ENCODE peak calls at places on chromosomes 12 and 14, in seven cellular contexts. F, N, M, O, S, T and E are unnamed samples.

GRCh38 chr14:64880382-64881121 is 845 bp upstream of the SPTB start:
- DNase-seq in F (no peak), N (peak), M (peak), O (peak), S (peak), T (peak), E (peak)

GRCh38 chr12:25942709-25943108 is 15.8 kb upstream of the RASSF8 start:
- DNase-seq in F (peak), N (no peak), M (no peak), O (no peak), S (peak), T (no peak), E (no peak)

GRCh38 chr12:80484778-80485177 is 40.7 kb downstream of the PTPRQ start:
- DNase-seq in F (no peak), N (no peak), M (no peak), O (no peak), S (no peak), T (no peak), E (no peak)

GRCh38 chr12:6376965-6377666 is 1.8 kb upstream of the SCNN1A start:
- DNase-seq in F (no peak), N (no peak), M (no peak), O (no peak), S (no peak), T (no peak), E (no peak)

GRCh38 chr14:24052656-24053547 is 1.1 kb downstream of the CARMIL3 start:
- DNase-seq in F (no peak), N (no peak), M (no peak), O (no peak), S (no peak), T (no peak), E (no peak)

GRCh38 chr14:105430535-105430934 is 10.9 kb downstream of the MTA1 start:
- DNase-seq in F (peak), N (peak), M (peak), O (peak), S (peak), T (no peak), E (no peak)

GRCh38 chr12:26680724-26681455 is 152.1 kb downstream of the ITPR2 start:
- DNase-seq in F (peak), N (peak), M (peak), O (no peak), S (peak), T (no peak), E (no peak)

GRCh38 chr14:59511916-59512530 is 27.7 kb downstream of the JKAMP start:
- DNase-seq in F (no peak), N (no peak), M (no peak), O (peak), S (no peak), T (peak), E (peak)

GRCh38 chr14:101876539-101876938 is 87.8 kb upstream of the DYNC1H1 start:
- DNase-seq in F (peak), N (peak), M (no peak), O (no peak), S (peak), T (no peak), E (peak)

GRCh38 chr12:42237052-42237852 is 796 bp downstream of the YAF2 start:
- DNase-seq in F (peak), N (peak), M (peak), O (peak), S (peak), T (peak), E (peak)

GRCh38 chr14:89849931-89850330 is 104.6 kb downstream of the EFCAB11 start:
- DNase-seq in F (peak), N (no peak), M (no peak), O (no peak), S (peak), T (no peak), E (no peak)

GRCh38 chr12:52614381-52615207 is 3.8 kb downstream of the KRT73 start:
- DNase-seq in F (no peak), N (no peak), M (peak), O (no peak), S (no peak), T (no peak), E (no peak)

GRCh38 chr12:45928309-45928708 is 62.1 kb downstream of the SCAF11 start:
- DNase-seq in F (no peak), N (no peak), M (no peak), O (peak), S (no peak), T (no peak), E (no peak)
- H3K27ac ChIP-seq in F (no peak), N (no peak), M (no peak), O (peak), S (no peak), T (no peak), E (no peak)

GRCh38 chr14:60515696-60516284 is 6.8 kb downstream of the SIX6 start:
- DNase-seq in F (no peak), N (no peak), M (no peak), O (no peak), S (no peak), T (peak), E (no peak)
- H3K4me2 ChIP-seq in F (no peak), N (peak), M (no peak), O (no peak), S (no peak), T (peak), E (no peak)

GRCh38 chr12:107375231-107375630 is 281.9 kb upstream of the CRY1 start:
- DNase-seq in F (no peak), N (no peak), M (no peak), O (no peak), S (no peak), T (no peak), E (no peak)

GRCh38 chr12:107373238-107373809 is 280.0 kb upstream of the CRY1 start:
- DNase-seq in F (no peak), N (no peak), M (no peak), O (no peak), S (no peak), T (no peak), E (no peak)

GRCh38 chr12:107369679-107370078 is 276.3 kb upstream of the CRY1 start:
- DNase-seq in F (no peak), N (no peak), M (no peak), O (no peak), S (no peak), T (no peak), E (no peak)

GRCh38 chr12:107374136-107374535 is 280.8 kb upstream of the CRY1 start:
- DNase-seq in F (no peak), N (no peak), M (no peak), O (no peak), S (no peak), T (no peak), E (no peak)

DNA sequence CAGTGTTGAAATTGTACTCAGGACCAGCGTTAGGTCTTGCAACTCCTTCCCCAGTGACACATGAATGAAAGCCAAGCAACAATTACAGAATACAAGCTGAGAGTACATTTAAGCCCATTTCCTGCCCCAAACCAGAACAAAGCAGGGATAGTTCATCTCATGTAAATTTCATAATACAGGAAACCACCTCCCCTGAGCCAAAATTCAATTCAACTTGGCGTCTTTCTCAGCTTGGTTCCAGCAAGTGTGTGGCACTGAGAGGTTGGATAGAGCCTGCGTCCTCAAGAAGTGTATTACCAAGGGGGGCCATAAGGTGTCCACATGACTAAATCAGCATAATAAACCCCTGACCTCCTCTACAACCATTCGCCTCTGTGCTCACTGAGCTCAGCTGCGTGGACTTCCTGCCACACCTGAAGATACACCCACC is 278.9 kb upstream of the CRY1 start:
- DNase-seq in F (peak), N (no peak), M (peak), O (no peak), S (peak), T (no peak), E (peak)
- H3K27ac ChIP-seq in F (no peak), N (no peak), M (peak), O (no peak), S (no peak), T (no peak), E (no peak)

GRCh38 chr14:22535916-22536315 is 53.1 kb downstream of the DAD1 start:
- DNase-seq in F (no peak), N (no peak), M (no peak), O (no peak), S (no peak), T (no peak), E (no peak)
- H3K4me2 ChIP-seq in F (no peak), N (no peak), M (no peak), O (no peak), S (no peak), T (no peak), E (no peak)

GRCh38 chr12:132545955-132546354 is 56.0 kb downstream of the FBRSL1 start:
- DNase-seq in F (no peak), N (no peak), M (peak), O (no peak), S (no peak), T (no peak), E (no peak)

GRCh38 chr12:132549059-132549458 is 59.1 kb downstream of the FBRSL1 start:
- DNase-seq in F (no peak), N (no peak), M (no peak), O (no peak), S (no peak), T (no peak), E (no peak)

GRCh38 chr12:132548430-132549058 is 58.6 kb downstream of the FBRSL1 start:
- DNase-seq in F (no peak), N (no peak), M (no peak), O (no peak), S (no peak), T (no peak), E (no peak)

GRCh38 chr12:132546647-132547046 is 56.7 kb downstream of the FBRSL1 start:
- DNase-seq in F (no peak), N (no peak), M (no peak), O (no peak), S (no peak), T (no peak), E (no peak)

DNA sequence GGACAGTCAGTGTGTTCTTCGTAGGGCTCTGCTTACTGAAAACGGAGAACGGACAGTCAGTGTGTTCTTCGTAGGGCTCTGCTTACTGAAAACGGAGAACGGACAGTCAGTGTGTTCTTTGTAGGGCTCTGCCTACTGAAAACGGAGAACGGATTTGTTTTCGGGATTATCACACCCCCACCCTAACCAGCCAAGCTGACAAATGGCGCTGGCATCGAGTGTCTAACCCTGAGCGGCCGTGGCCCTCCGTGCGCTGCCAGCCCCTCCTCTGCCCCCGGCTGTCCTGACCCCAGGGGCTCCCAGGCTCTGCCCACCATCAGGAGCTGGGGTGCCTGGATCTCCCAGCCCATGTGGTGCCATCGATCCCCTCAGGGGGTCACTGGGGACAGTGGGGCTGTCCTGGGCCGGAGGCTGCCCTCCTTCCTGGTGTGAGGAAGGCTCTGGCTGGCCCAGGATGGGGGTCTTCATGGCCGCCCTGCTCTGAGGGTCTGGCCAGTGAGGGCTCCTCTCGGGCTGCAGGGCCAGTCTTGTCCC is 57.3 kb downstream of the FBRSL1 start:
- DNase-seq in F (no peak), N (no peak), M (no peak), O (no peak), S (no peak), T (no peak), E (no peak)
- H3K27ac ChIP-seq in F (no peak), N (no peak), M (no peak), O (no peak), S (no peak), T (no peak), E (no peak)